ENCODE peak calls at places on chromosome 17, in four cellular contexts. One of them, this sample, is unnamed.

GRCh38 chr17:45052052-45052772 is 780 bp upstream of the DCAKD start:
- DNase-seq in COR-L47: peak
- DNase-seq in GM23338: peak
- DNase-seq in activated T-cell treated with anti-CD3 and anti-CD28 coated beads for 1 hour: peak
- DNase-seq in this sample: peak

GRCh38 chr17:31492880-31493655 is 101.6 kb downstream of the RAB11FIP4 start:
- DNase-seq in COR-L47: no peak
- DNase-seq in GM23338: no peak
- DNase-seq in activated T-cell treated with anti-CD3 and anti-CD28 coated beads for 1 hour: peak
- DNase-seq in this sample: no peak

GRCh38 chr17:36921131-36921851 is 16.0 kb upstream of the LHX1 start:
- DNase-seq in COR-L47: no peak
- DNase-seq in GM23338: peak
- DNase-seq in activated T-cell treated with anti-CD3 and anti-CD28 coated beads for 1 hour: no peak
- DNase-seq in this sample: no peak

GRCh38 chr17:55454906-55455474 is 33.4 kb upstream of the MMD start:
- DNase-seq in COR-L47: no peak
- DNase-seq in GM23338: no peak
- DNase-seq in activated T-cell treated with anti-CD3 and anti-CD28 coated beads for 1 hour: no peak
- DNase-seq in this sample: no peak

GRCh38 chr17:41211845-41212466 is 14.5 kb upstream of the KRTAP9-2 start:
- DNase-seq in COR-L47: peak
- DNase-seq in GM23338: no peak
- DNase-seq in activated T-cell treated with anti-CD3 and anti-CD28 coated beads for 1 hour: no peak
- DNase-seq in this sample: peak

GRCh38 chr17:40779181-40779909 is 3.0 kb downstream of the KRT27 start:
- DNase-seq in COR-L47: no peak
- DNase-seq in GM23338: peak
- DNase-seq in activated T-cell treated with anti-CD3 and anti-CD28 coated beads for 1 hour: peak
- DNase-seq in this sample: peak

GRCh38 chr17:70773210-70773609 is 603.9 kb downstream of the KCNJ2 start:
- DNase-seq in COR-L47: no peak
- DNase-seq in GM23338: no peak
- DNase-seq in activated T-cell treated with anti-CD3 and anti-CD28 coated beads for 1 hour: no peak
- DNase-seq in this sample: no peak

GRCh38 chr17:22266231-22266630 is 573.9 kb downstream of the KCNJ18 start:
- DNase-seq in COR-L47: peak
- DNase-seq in GM23338: no peak
- DNase-seq in activated T-cell treated with anti-CD3 and anti-CD28 coated beads for 1 hour: no peak
- DNase-seq in this sample: peak

GRCh38 chr17:70105154-70105553 is 30.1 kb downstream of the KCNJ16 start:
- DNase-seq in COR-L47: no peak
- DNase-seq in GM23338: no peak
- DNase-seq in activated T-cell treated with anti-CD3 and anti-CD28 coated beads for 1 hour: no peak
- DNase-seq in this sample: no peak

GRCh38 chr17:13385481-13385907 is 216.2 kb downstream of the HS3ST3A1 start:
- DNase-seq in COR-L47: no peak
- DNase-seq in GM23338: no peak
- DNase-seq in activated T-cell treated with anti-CD3 and anti-CD28 coated beads for 1 hour: no peak
- DNase-seq in this sample: no peak